ENCODE peak calls at places on chromosomes 6 and 20, in six cellular contexts. R is DND-41, J is Panc1, V is PC-3, W is ascending aorta, D is mesendoderm. Q is an unnamed sample.

GRCh38 chr6:52183131-52183530 is 3.0 kb upstream of the IL17A start:
- DNase-seq in D (no peak), J (no peak), W (no peak), V (no peak), R (no peak), Q (no peak)

GRCh38 chr6:161422710-161423109 is 148.8 kb upstream of the AGPAT4 start:
- DNase-seq in V (peak; percentile 64), J (no peak), W (no peak), D (no peak), R (no peak), Q (no peak)

GRCh38 chr6:33426590-33427563 is 7.0 kb downstream of the SYNGAP1 start:
- DNase-seq in W (no peak), J (no peak), R (no peak), V (no peak), D (peak; percentile 48), Q (peak; percentile 59)

GRCh38 chr20:58059145-58059544 is 169.3 kb downstream of the ANKRD60 start:
- DNase-seq in V (no peak), W (no peak), R (no peak), D (no peak), J (no peak), Q (no peak)

GRCh38 chr6:44131880-44132279 is 4.5 kb downstream of the TMEM63B start:
- DNase-seq in J (no peak), V (no peak), W (no peak), D (no peak), R (no peak), Q (no peak)

GRCh38 chr20:61699184-61700066 is 366.3 kb downstream of the TAF4 start:
- DNase-seq in J (no peak), W (no peak), D (peak; percentile 81), V (no peak), R (no peak), Q (no peak)

GRCh38 chr6:78883651-78884050 is 16.3 kb downstream of the IRAK1BP1 start:
- DNase-seq in J (no peak), V (no peak), D (no peak), R (no peak), W (no peak), Q (no peak)

GRCh38 chr6:11900662-11901598 is 111.2 kb upstream of the HIVEP1 start:
- DNase-seq in V (no peak), R (no peak), W (no peak), J (no peak), D (peak; percentile 44), Q (peak; percentile 2)

GRCh38 chr6:132797975-132798819 is at the start of gene SLC18B1:
- DNase-seq in W (no peak), V (peak; percentile 32), J (no peak), R (no peak), D (peak; percentile 65), Q (peak; percentile 43)

GRCh38 chr6:52046456-52046855 is 41.0 kb downstream of the PKHD1 start:
- DNase-seq in W (no peak), D (no peak), J (no peak), V (no peak), R (no peak), Q (no peak)

GRCh38 chr20:17507032-17507431 is 24.1 kb downstream of the BFSP1 start:
- DNase-seq in V (no peak), J (no peak), W (no peak), D (no peak), R (no peak), Q (no peak)

GRCh38 chr6:33665957-33666356 is 44.8 kb downstream of the ITPR3 start:
- DNase-seq in V (no peak), R (no peak), W (no peak), D (peak; percentile 37), J (no peak), Q (no peak)

GRCh38 chr20:9062066-9062465 is 6.8 kb upstream of the PLCB4 start:
- DNase-seq in R (no peak), D (no peak), W (no peak), V (no peak), J (no peak), Q (no peak)

GRCh38 chr6:166343157-166343502 is 785 bp upstream of the SFT2D1 start:
- DNase-seq in J (no peak), R (no peak), D (no peak), V (no peak), W (no peak), Q (no peak)

GRCh38 chr20:17951323-17951722 is 17.3 kb downstream of the SNX5 start:
- DNase-seq in D (no peak), R (no peak), W (no peak), J (no peak), V (no peak), Q (no peak)

GRCh38 chr6:151054304-151054703 is 185.5 kb upstream of the AKAP12 start:
- DNase-seq in V (no peak), R (no peak), J (no peak), D (no peak), W (no peak), Q (no peak)

GRCh38 chr20:49280463-49281058 is 2.7 kb upstream of the ZNFX1 start:
- DNase-seq in D (peak; percentile 18), R (no peak), V (no peak), J (no peak), W (no peak), Q (no peak)

GRCh38 chr20:58597021-58597940 is 53.8 kb upstream of the STX16 start:
- DNase-seq in J (no peak), W (no peak), V (no peak), R (no peak), D (no peak), Q (no peak)

GRCh38 chr6:70221025-70221714 is 81.7 kb downstream of the COL9A1 start:
- DNase-seq in R (no peak), W (no peak), V (peak; percentile 36), J (peak; percentile 13), D (peak; percentile 44), Q (peak; percentile 0)

GRCh38 chr6:144528605-144529425 is 243.7 kb downstream of the UTRN start:
- DNase-seq in R (peak; percentile 46), J (no peak), W (no peak), D (peak; percentile 77), V (peak; percentile 15), Q (no peak)

GRCh38 chr6:167210375-167211295 is 52.9 kb upstream of the GPR31 start:
- DNase-seq in D (peak; percentile 83), J (no peak), V (no peak), R (no peak), W (no peak), Q (no peak)

GRCh38 chr20:1632228-1632577 is 12.4 kb upstream of the SIRPB1 start:
- DNase-seq in R (no peak), D (no peak), V (peak; percentile 1), W (no peak), J (no peak), Q (no peak)

DNA sequence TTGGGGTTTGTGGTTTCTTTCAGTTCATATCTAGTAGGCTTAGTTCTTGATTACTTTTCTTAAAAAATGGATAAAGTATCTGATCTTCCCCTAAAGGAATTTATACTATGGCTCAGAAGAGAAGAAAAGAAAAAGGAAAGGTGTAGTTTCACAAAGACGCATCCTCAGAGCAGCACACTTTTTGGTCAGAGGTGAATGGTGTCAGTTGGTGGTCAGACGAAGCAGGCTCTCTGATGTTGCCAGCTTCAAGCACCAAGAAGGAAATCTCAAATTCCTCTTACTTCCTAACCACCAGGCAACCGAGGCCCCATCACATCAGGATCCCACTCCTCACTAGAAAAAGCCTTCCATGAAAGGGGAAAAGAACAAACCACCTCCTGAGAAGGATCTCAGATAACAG is 396.2 kb downstream of the CD83 start:
- DNase-seq in D (peak; percentile 2), V (no peak), R (no peak), W (no peak), J (no peak), Q (no peak)
- H3K4me1 ChIP-seq in D (no peaks in the 10 kb centered on the region), V (no peaks in the 10 kb centered on the region), R (peaks cover 15% of the 10 kb centered on the region), W (no peaks in the 10 kb centered on the region), J (no peaks in the 10 kb centered on the region), Q (no peaks in the 10 kb centered on the region)

DNA sequence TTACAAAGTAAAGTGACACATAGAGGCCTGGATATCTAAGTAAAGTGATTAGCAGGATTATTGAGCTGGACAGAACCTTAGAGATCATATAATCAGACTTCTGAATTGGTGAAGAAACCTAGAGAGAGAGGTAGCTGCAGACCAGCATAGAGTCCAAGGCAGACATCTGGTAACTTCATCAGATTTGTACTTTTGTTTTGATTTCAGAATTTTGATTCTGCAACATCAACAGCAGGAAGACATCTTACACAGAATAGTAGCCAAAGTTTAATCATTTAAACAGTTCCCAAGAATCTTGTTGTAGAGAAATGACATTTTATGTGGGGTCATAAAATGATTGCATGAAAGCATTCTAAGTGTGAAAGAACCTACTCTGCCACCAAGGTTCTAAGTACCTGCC is 39.3 kb downstream of the RPRD1B start:
- DNase-seq in J (no peak), R (no peak), V (no peak), W (no peak), D (no peak), Q (no peak)
- H3K27ac ChIP-seq in J (peak overlapping the region; percentile 70), R (no peak overlapping the region), V (peak overlapping the region; percentile 7), W (peak overlapping the region; percentile 86), D (no peak overlapping the region), Q (no peak overlapping the region)

GRCh38 chr20:32985596-32985995 is 18.6 kb downstream of the SUN5 start:
- DNase-seq in J (no peak), W (no peak), V (no peak), R (no peak), D (no peak), Q (no peak)
- H3K4me1 ChIP-seq in J (no peaks in the 10 kb centered on the region), W (no peaks in the 10 kb centered on the region), V (no peaks in the 10 kb centered on the region), R (no peaks in the 10 kb centered on the region), D (peaks cover 4% of the 10 kb centered on the region), Q (peaks cover under 1% of the 10 kb centered on the region)

DNA sequence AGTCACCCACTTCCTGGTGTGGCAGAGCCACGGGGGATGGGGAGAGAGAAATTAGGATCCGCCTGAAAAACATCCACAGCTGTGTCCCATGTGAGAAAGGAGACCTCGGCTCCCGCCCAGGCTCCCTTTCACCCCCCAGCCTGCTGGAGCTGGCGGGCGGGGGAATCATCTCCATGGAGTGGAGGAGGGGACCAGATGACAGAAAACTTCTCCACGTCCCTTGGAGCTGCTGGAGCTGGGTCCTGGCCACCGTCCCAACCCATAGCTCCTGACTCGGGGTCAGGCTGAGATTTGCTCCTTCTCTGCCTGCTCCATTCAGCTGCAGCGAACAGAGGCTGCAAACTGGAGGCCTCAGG is 113.8 kb downstream of the CEBPB start:
- DNase-seq in V (no peak), D (no peak), R (no peak), J (no peak), W (no peak), Q (no peak)
- H3K27ac ChIP-seq in V (no peak overlapping the region), D (no peak overlapping the region), R (no peak overlapping the region), J (peak overlapping the region; percentile 35), W (peak overlapping the region; percentile 73), Q (no peak overlapping the region)